ENCODE peak calls at places on chromosomes 7 and 10, in six cellular contexts. B is cardiac fibroblast, O is SK-N-SH, E is GM06990, H is neural crest cell, S is epithelial cell of esophagus. F is an unnamed sample.

GRCh38 chr7:137880432-137880831 is 33.7 kb upstream of the DGKI start:
- DNase-seq in B (peak), S (peak), E (no peak), H (no peak), O (no peak), F (peak)

GRCh38 chr10:14014423-14014822 is 316.3 kb downstream of the FRMD4A start:
- DNase-seq in E (no peak), B (no peak), O (peak), H (no peak), S (no peak), F (no peak)

GRCh38 chr7:14836571-14837189 is 65.9 kb downstream of the DGKB start:
- DNase-seq in H (no peak), B (peak), E (no peak), O (no peak), S (peak), F (peak)

GRCh38 chr10:103546401-103546800 is 52.9 kb downstream of the NEURL1 start:
- DNase-seq in O (peak), S (no peak), B (no peak), H (no peak), E (no peak), F (no peak)

GRCh38 chr10:112435013-112435619 is 11.6 kb downstream of the ZDHHC6 start:
- DNase-seq in E (no peak), B (peak), S (peak), H (no peak), O (no peak), F (peak)

GRCh38 chr7:97064972-97065587 is 40.4 kb upstream of the DLX5 start:
- DNase-seq in B (peak), O (peak), E (no peak), S (peak), H (peak), F (peak)

GRCh38 chr10:43939939-43940810 is 291.5 kb upstream of the ZNF32 start:
- DNase-seq in H (no peak), O (peak), E (no peak), S (no peak), B (peak), F (no peak)

GRCh38 chr7:129612112-129613015 is 844 bp downstream of the NRF1 start:
- DNase-seq in B (peak), E (peak), O (peak), H (peak), S (peak), F (peak)

GRCh38 chr7:80151274-80151665 is 16.6 kb downstream of the GNAI1 start:
- DNase-seq in E (no peak), B (peak), H (no peak), O (no peak), S (peak), F (peak)
- TF ChIP-seq CTCF in E (no peak), B (no peak), H (no peak), O (peak), S (no peak), F (no peak)

GRCh38 chr7:146176790-146177189 is 60.2 kb downstream of the CNTNAP2 start:
- DNase-seq in S (no peak), E (no peak), H (no peak), B (no peak), O (no peak), F (no peak)

GRCh38 chr7:146175716-146176115 is 59.1 kb downstream of the CNTNAP2 start:
- DNase-seq in O (no peak), B (peak), E (no peak), H (no peak), S (peak), F (peak)

GRCh38 chr7:146172112-146172511 is 55.5 kb downstream of the CNTNAP2 start:
- DNase-seq in H (no peak), E (no peak), O (no peak), S (no peak), B (peak), F (no peak)
- TF ChIP-seq CTCF in H (no peak), E (no peak), O (peak), S (no peak), B (no peak), F (no peak)

GRCh38 chr7:45111298-45112223 is at the start of gene TBRG4:
- DNase-seq in B (peak), H (peak), E (peak), O (peak), S (peak), F (peak)
- TF ChIP-seq CTCF in B (peak), H (peak), E (peak), O (peak), S (peak), F (no peak)

GRCh38 chr7:99408347-99409191 is at the start of the genes BUD31 and PDAP1:
- DNase-seq in O (peak), B (peak), H (peak), S (peak), E (peak), F (peak)
- TF ChIP-seq CTCF in O (no peak), B (no peak), H (no peak), S (no peak), E (no peak), F (no peak)

GRCh38 chr10:17409170-17409733 is 45.1 kb downstream of the ST8SIA6 start:
- DNase-seq in B (peak), O (no peak), E (no peak), H (no peak), S (peak), F (peak)
- TF ChIP-seq CTCF in B (peak), O (peak), E (peak), H (peak), S (peak), F (peak)

GRCh38 chr10:69005704-69006103 is 17.1 kb downstream of the KIFBP start:
- DNase-seq in E (no peak), B (no peak), O (no peak), H (no peak), S (no peak), F (no peak)

GRCh38 chr10:69004821-69005220 is 16.2 kb downstream of the KIFBP start:
- DNase-seq in B (peak), O (peak), E (no peak), S (peak), H (no peak), F (peak)

GRCh38 chr10:69010151-69010640 is 21.6 kb downstream of the KIFBP start:
- DNase-seq in O (no peak), H (no peak), S (no peak), E (no peak), B (peak), F (no peak)

GRCh38 chr10:69009360-69009759 is 20.8 kb downstream of the KIFBP start:
- DNase-seq in S (no peak), H (no peak), E (no peak), O (no peak), B (peak), F (no peak)

DNA sequence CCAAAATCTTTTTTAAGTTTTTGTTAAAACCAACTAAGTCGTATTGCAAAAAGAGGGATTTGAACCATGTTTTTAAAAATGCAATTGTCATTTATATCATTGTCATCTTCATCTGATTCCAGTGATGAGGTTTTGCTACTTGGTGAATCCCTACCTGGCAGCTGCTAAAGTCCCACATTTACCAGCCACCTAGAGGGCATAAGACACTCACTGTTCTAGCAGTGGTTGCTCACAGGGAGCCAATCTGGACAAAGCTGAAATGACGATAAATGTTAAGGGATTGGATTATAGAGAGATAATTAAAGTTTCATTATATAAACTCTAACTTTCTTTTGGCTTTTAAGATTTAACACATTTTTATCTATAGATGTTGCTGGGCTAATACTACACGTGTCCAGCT is 18.7 kb downstream of the KIFBP start:
- DNase-seq in S (no peak), O (no peak), H (no peak), E (no peak), B (no peak), F (no peak)
- TF ChIP-seq CTCF in S (no peak), O (no peak), H (no peak), E (peak), B (no peak), F (no peak)

DNA sequence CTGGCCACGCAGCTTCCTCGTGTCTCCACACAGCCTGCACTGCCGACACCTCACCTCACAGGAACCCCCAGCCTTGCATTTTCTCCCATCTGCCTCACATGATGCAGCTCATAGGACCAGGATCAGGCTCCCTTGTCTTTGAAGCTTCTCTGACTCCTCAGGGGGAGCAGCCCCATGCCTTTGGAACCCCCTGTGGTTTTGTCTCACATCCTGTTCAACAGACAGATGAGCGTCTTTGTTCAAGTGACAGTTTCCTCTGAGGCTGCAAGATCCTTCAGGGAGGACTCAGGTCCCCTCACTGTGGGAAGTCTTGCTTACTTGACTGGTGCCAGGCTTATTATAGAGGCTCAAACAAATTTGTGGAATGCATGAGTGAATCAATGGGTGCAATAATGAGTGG is 667.1 kb downstream of the INHBA start:
- DNase-seq in H (no peak), B (no peak), S (no peak), O (no peak), E (no peak), F (no peak)
- TF ChIP-seq CTCF in H (no peak), B (no peak), S (no peak), O (no peak), E (no peak), F (no peak)

F was measured in MCF 10A.